ENCODE peak calls at places on chromosomes 11 and 22, in four cellular contexts. H, O, B and F are unnamed samples.

GRCh38 chr11:64643258-64643881 is 52.4 kb downstream of the SLC22A12 start:
- DNase-seq in O (no peak), H (no peak), B (peak), F (no peak)

GRCh38 chr22:20412474-20413216 is 18.7 kb downstream of the ZNF74 start:
- DNase-seq in O (no peak), B (no peak), H (no peak), F (peak)

GRCh38 chr11:9047986-9048522 is 43.3 kb downstream of the SCUBE2 start:
- DNase-seq in H (no peak), O (no peak), B (no peak), F (no peak)

GRCh38 chr11:13335319-13335718 is 57.7 kb downstream of the BMAL1 start:
- DNase-seq in O (peak), B (peak), H (peak), F (peak)

GRCh38 chr11:117197516-117198456 is 1.4 kb upstream of the TAGLN start:
- DNase-seq in O (no peak), H (no peak), B (peak), F (no peak)

GRCh38 chr11:802693-803466 is 2.2 kb downstream of the PIDD1 start:
- DNase-seq in H (no peak), O (no peak), B (no peak), F (no peak)

GRCh38 chr11:8055836-8056526 is 25.0 kb upstream of the TUB start:
- DNase-seq in H (no peak), O (no peak), B (no peak), F (no peak)

GRCh38 chr11:64868904-64869570 is 9.4 kb downstream of the EHD1 start:
- DNase-seq in H (no peak), O (no peak), B (no peak), F (no peak)

GRCh38 chr22:33274214-33274828 is 216.1 kb upstream of the SYN3 start:
- DNase-seq in H (no peak), B (peak), O (no peak), F (no peak)

GRCh38 chr22:43412808-43413785 is 1.3 kb downstream of the MPPED1 start:
- DNase-seq in H (no peak), O (no peak), B (no peak), F (no peak)

GRCh38 chr11:35943761-35944502 is at the start of gene LDLRAD3:
- DNase-seq in O (no peak), B (peak), H (no peak), F (no peak)

GRCh38 chr11:119828819-119829218 is 99.8 kb upstream of the NECTIN1 start:
- DNase-seq in B (peak), H (no peak), O (no peak), F (no peak)

GRCh38 chr11:90364527-90364926 is 141.7 kb upstream of the CHORDC1 start:
- DNase-seq in H (no peak), B (no peak), O (no peak), F (no peak)

GRCh38 chr22:25566812-25567211 is 2.3 kb downstream of the GRK3 start:
- DNase-seq in B (no peak), O (no peak), H (no peak), F (no peak)

GRCh38 chr11:129237880-129238638 is 45.9 kb upstream of the ARHGAP32 start:
- DNase-seq in H (no peak), B (no peak), O (no peak), F (no peak)

GRCh38 chr11:61477734-61478148 is 30.8 kb upstream of the LRRC10B start:
- DNase-seq in B (peak), O (peak), H (peak), F (peak)

GRCh38 chr11:110318638-110319404 is 22.4 kb upstream of the RDX start:
- DNase-seq in O (no peak), B (no peak), H (no peak), F (no peak)

GRCh38 chr11:1076061-1076665 is 1.5 kb downstream of the MUC2 start:
- DNase-seq in O (no peak), B (no peak), H (no peak), F (no peak)

GRCh38 chr11:44828296-44828695 is 101.5 kb downstream of the TSPAN18 start:
- DNase-seq in H (no peak), B (no peak), O (no peak), F (no peak)

GRCh38 chr11:46260161-46260560 is 17.3 kb upstream of the CREB3L1 start:
- DNase-seq in H (no peak), B (no peak), O (no peak), F (no peak)

GRCh38 chr22:21105294-21105693 is 59.5 kb downstream of the LRRC74B start:
- DNase-seq in B (no peak), O (no peak), H (no peak), F (no peak)

GRCh38 chr22:20191000-20191515 is 40.2 kb upstream of the CCDC188 start:
- DNase-seq in O (no peak), H (no peak), B (no peak), F (no peak)

GRCh38 chr11:117560786-117561530 is 233.3 kb downstream of the CEP164 start:
- DNase-seq in O (no peak), B (no peak), H (no peak), F (no peak)

GRCh38 chr11:116536416-116536815 is 236.4 kb downstream of the BUD13 start:
- DNase-seq in B (no peak), H (no peak), O (no peak), F (no peak)

GRCh38 chr11:116605543-116605942 is 167.2 kb downstream of the BUD13 start:
- DNase-seq in H (no peak), B (peak), O (no peak), F (no peak)

GRCh38 chr22:38732251-38732815 is 23.5 kb downstream of the SUN2 start:
- DNase-seq in H (peak), O (no peak), B (no peak), F (no peak)

GRCh38 chr22:29917052-29917902 is 34.3 kb downstream of the MTMR3 start:
- DNase-seq in B (no peak), H (no peak), O (no peak), F (no peak)

GRCh38 chr11:77819921-77820564 is 479 bp downstream of the RSF1 start:
- DNase-seq in H (peak), B (peak), O (peak), F (no peak)

GRCh38 chr11:75524576-75525432 is 937 bp downstream of the GDPD5 start:
- DNase-seq in B (peak), H (peak), O (peak), F (peak)

GRCh38 chr11:64762277-64762915 is 2.6 kb upstream of the PYGM start:
- DNase-seq in H (no peak), O (no peak), B (no peak), F (no peak)

GRCh38 chr22:28917747-28918543 is 34.6 kb downstream of the ZNRF3 start:
- DNase-seq in B (peak), H (no peak), O (no peak), F (no peak)

GRCh38 chr11:133516845-133517244 is 15.5 kb downstream of the OPCML start:
- DNase-seq in O (no peak), H (no peak), B (no peak), F (no peak)

GRCh38 chr22:38144025-38144405 is 33.5 kb upstream of the BAIAP2L2 start:
- DNase-seq in O (no peak), B (peak), H (no peak), F (no peak)

GRCh38 chr11:68714047-68714856 is 29.9 kb downstream of the GAL start:
- DNase-seq in H (no peak), O (no peak), B (no peak), F (no peak)

GRCh38 chr11:125404136-125404810 is 91.8 kb downstream of the FEZ1 start:
- DNase-seq in H (no peak), B (peak), O (no peak), F (no peak)

GRCh38 chr11:70063555-70063954 is 14.6 kb upstream of the ANO1 start:
- DNase-seq in B (no peak), H (no peak), O (no peak), F (no peak)